ENCODE peak calls at places on chromosomes 16 and 17, in ten cellular contexts. Q is dermis blood vessel endothelial cell; X is activated naive CD4-positive, alpha-beta T cell treated with anti-CD3 and anti-CD28 coated beads for 36 hours; K is aorta; H is SHP77 treated with DMSO at 0.1 percent for 48 hours; W is nephron progenitor cell; T is GM20000; D is Daoy; G is heart right ventricle; P is effector memory CD4-positive, alpha-beta T cell. L is an unnamed sample.

GRCh38 chr16:12805091-12805490 is 1.4 kb upstream of the CPPED1 start:
- DNase-seq in T (no peak), P (no peak), W (no peak), G (no peak), K (no peak), H (no peak), D (no peak), X (no peak), Q (no peak), L (no peak)

GRCh38 chr16:12876778-12877177 is 24.6 kb upstream of the SHISA9 start:
- DNase-seq in H (no peak), W (no peak), Q (no peak), D (no peak), K (no peak), G (no peak), T (no peak), X (no peak), P (no peak), L (no peak)

GRCh38 chr17:50443492-50444051 is 17.6 kb downstream of the ACSF2 start:
- DNase-seq in K (no peak), G (no peak), W (no peak), H (no peak), Q (no peak), X (no peak), T (no peak), P (no peak), D (no peak), L (no peak)

GRCh38 chr17:44094701-44095387 is 24.3 kb downstream of the G6PC3 start:
- DNase-seq in D (no peak), X (no peak), K (no peak), P (no peak), H (no peak), T (no peak), Q (peak; percentile 11), G (no peak), W (no peak), L (no peak)

GRCh38 chr17:885971-886571 is 93.5 kb downstream of the NXN start:
- DNase-seq in T (no peak), G (peak; percentile 66), K (peak; percentile 88), Q (no peak), P (no peak), W (no peak), H (no peak), X (no peak), D (no peak), L (no peak)

GRCh38 chr17:55303701-55304145 is 39.0 kb downstream of the HLF start:
- DNase-seq in Q (no peak), K (no peak), T (no peak), D (no peak), P (no peak), W (no peak), H (no peak), X (no peak), G (no peak), L (no peak)

GRCh38 chr17:1082579-1082978 is 85.7 kb downstream of the TIMM22 start:
- DNase-seq in G (no peak), W (no peak), T (no peak), X (no peak), P (no peak), K (no peak), D (peak; percentile 76), H (no peak), Q (peak; percentile 91), L (no peak)

GRCh38 chr16:27311449-27311831 is 2.3 kb upstream of the IL4R start:
- DNase-seq in P (no peak), T (no peak), Q (no peak), K (no peak), G (no peak), X (no peak), W (no peak), H (no peak), D (peak; percentile 17), L (no peak)

GRCh38 chr16:48596326-48596725 is 13.7 kb downstream of the N4BP1 start:
- DNase-seq in G (no peak), H (no peak), D (no peak), P (no peak), K (no peak), Q (no peak), X (peak; percentile 71), W (no peak), T (peak; percentile 31), L (no peak)

GRCh38 chr17:50308666-50309065 is 34.4 kb downstream of the TMEM92 start:
- DNase-seq in P (no peak), W (no peak), Q (no peak), H (no peak), D (no peak), K (no peak), X (no peak), G (no peak), T (no peak), L (no peak)